ENCODE peak calls at places on chromosomes 1 and 21, in seven cellular contexts. B, I, X, U, T, A and S are unnamed samples.

GRCh38 chr1:241167121-241167619 is 189.8 kb downstream of the RGS7 start:
- DNase-seq in B (no peak), I (peak), X (no peak), U (no peak), T (no peak), A (no peak), S (peak)

GRCh38 chr1:152005360-152005912 is 11.8 kb upstream of the S100A10 start:
- DNase-seq in B (no peak), I (no peak), X (no peak), U (no peak), T (no peak), A (no peak), S (no peak)

GRCh38 chr21:17925900-17926299 is 106.7 kb upstream of the C21orf91 start:
- DNase-seq in B (no peak), I (peak), X (peak), U (no peak), T (no peak), A (no peak), S (peak)

GRCh38 chr1:236103646-236104218 is 38.6 kb upstream of the GPR137B start:
- DNase-seq in B (no peak), I (peak), X (peak), U (no peak), T (peak), A (peak), S (peak)

GRCh38 chr1:27643626-27644368 is 8.8 kb upstream of the FGR start:
- DNase-seq in B (peak), I (no peak), X (peak), U (no peak), T (no peak), A (peak), S (peak)

GRCh38 chr1:67717876-67718275 is 32.9 kb downstream of the GADD45A start:
- DNase-seq in B (no peak), I (no peak), X (no peak), U (no peak), T (no peak), A (peak), S (no peak)

GRCh38 chr1:7752512-7753417 is 18.3 kb upstream of the VAMP3 start:
- DNase-seq in B (no peak), I (peak), X (peak), U (peak), T (no peak), A (peak), S (peak)

GRCh38 chr1:51369171-51369570 is 38.8 kb upstream of the TTC39A start:
- DNase-seq in B (no peak), I (no peak), X (no peak), U (no peak), T (no peak), A (no peak), S (no peak)

GRCh38 chr1:66349277-66349676 is 184.7 kb upstream of the SGIP1 start:
- DNase-seq in B (no peak), I (no peak), X (no peak), U (no peak), T (no peak), A (no peak), S (no peak)

GRCh38 chr1:232292246-232292645 is 337.7 kb downstream of the SIPA1L2 start:
- DNase-seq in B (no peak), I (no peak), X (no peak), U (no peak), T (no peak), A (no peak), S (no peak)

GRCh38 chr1:199226163-199226562 is 587.3 kb downstream of the PTPRC start:
- DNase-seq in B (peak), I (no peak), X (peak), U (peak), T (no peak), A (no peak), S (peak)

GRCh38 chr1:180228648-180229482 is 1.2 kb upstream of the LHX4 start:
- DNase-seq in B (peak), I (peak), X (no peak), U (no peak), T (no peak), A (peak), S (peak)

GRCh38 chr1:111214086-111214801 is 13.3 kb upstream of the CHI3L2 start:
- DNase-seq in B (peak), I (no peak), X (no peak), U (no peak), T (no peak), A (no peak), S (peak)

GRCh38 chr21:37547615-37547975 is 181.0 kb downstream of the DYRK1A start:
- DNase-seq in B (no peak), I (no peak), X (no peak), U (no peak), T (no peak), A (no peak), S (no peak)

GRCh38 chr1:3501856-3502665 is 47.6 kb downstream of the ARHGEF16 start:
- DNase-seq in B (peak), I (peak), X (no peak), U (no peak), T (no peak), A (peak), S (peak)

GRCh38 chr1:240503558-240503957 is 108.4 kb downstream of the GREM2 start:
- DNase-seq in B (no peak), I (no peak), X (no peak), U (no peak), T (no peak), A (no peak), S (no peak)

GRCh38 chr1:179742717-179743678 is at the start of gene FAM163A:
- DNase-seq in B (no peak), I (peak), X (no peak), U (no peak), T (no peak), A (peak), S (peak)